ENCODE peak calls at places on chromosomes 1 and 21, in four cellular contexts. U, Z, C and N are unnamed samples.

GRCh38 chr1:207658904-207659485 is 14.1 kb downstream of the CR1L start:
- DNase-seq in U (no peak), Z (no peak), C (no peak), N (no peak)

GRCh38 chr1:37922767-37923550 is 23.9 kb downstream of the INPP5B start:
- DNase-seq in U (no peak), Z (no peak), C (no peak), N (no peak)

GRCh38 chr1:111841189-111841588 is 85.5 kb downstream of the DDX20 start:
- DNase-seq in U (no peak), Z (no peak), C (no peak), N (peak; percentile 12)

GRCh38 chr21:16330340-16331319 is 600.8 kb downstream of the USP25 start:
- DNase-seq in U (no peak), Z (no peak), C (peak; percentile 88), N (peak; percentile 67)

GRCh38 chr1:8754993-8755392 is 62.4 kb downstream of the RERE start:
- DNase-seq in U (no peak), Z (no peak), C (no peak), N (no peak)

GRCh38 chr1:156619582-156619955 is 354 bp downstream of the HAPLN2 start:
- DNase-seq in U (no peak), Z (no peak), C (no peak), N (no peak)

GRCh38 chr1:3319874-3320245 is 134.6 kb upstream of the ARHGEF16 start:
- DNase-seq in U (no peak), Z (no peak), C (peak; percentile 74), N (peak; percentile 52)

GRCh38 chr1:40607921-40608320 is 57.6 kb downstream of the RIMS3 start:
- DNase-seq in U (no peak), Z (no peak), C (no peak), N (no peak)

GRCh38 chr1:117105003-117105402 is 16.5 kb downstream of the TRIM45 start:
- DNase-seq in U (no peak), Z (no peak), C (no peak), N (no peak)

GRCh38 chr21:14741237-14741636 is 195.1 kb upstream of the SAMSN1 start:
- DNase-seq in U (no peak), Z (no peak), C (no peak), N (no peak)

GRCh38 chr1:113536182-113536780 is 146.0 kb downstream of the MAGI3 start:
- DNase-seq in U (no peak), Z (no peak), C (peak; percentile 45), N (no peak)

GRCh38 chr1:237386362-237387143 is 344.6 kb downstream of the RYR2 start:
- DNase-seq in U (no peak), Z (no peak), C (peak; percentile 60), N (no peak)

GRCh38 chr1:10074059-10074854 is 41.5 kb downstream of the UBE4B start:
- DNase-seq in U (peak; percentile 38), Z (no peak), C (peak; percentile 93), N (no peak)

GRCh38 chr1:226429051-226429461 is 21.2 kb upstream of the PARP1 start:
- DNase-seq in U (no peak), Z (no peak), C (no peak), N (no peak)

GRCh38 chr1:223810586-223810985 is 35.2 kb downstream of the TP53BP2 start:
- DNase-seq in U (no peak), Z (no peak), C (no peak), N (no peak)

GRCh38 chr1:7042322-7043231 is 257.3 kb downstream of the CAMTA1 start:
- DNase-seq in U (no peak), Z (no peak), C (peak; percentile 46), N (no peak)

GRCh38 chr1:163094182-163094581 is 25.0 kb downstream of the RGS4 start:
- DNase-seq in U (no peak), Z (no peak), C (no peak), N (no peak)

GRCh38 chr1:77975907-77976306 is 3.0 kb downstream of the FUBP1 start:
- DNase-seq in U (no peak), Z (no peak), C (no peak), N (no peak)

GRCh38 chr1:216223521-216223920 is 199.7 kb downstream of the USH2A start:
- DNase-seq in U (no peak), Z (no peak), C (no peak), N (no peak)

GRCh38 chr1:100360790-100361232 is 8.5 kb downstream of the CDC14A start:
- DNase-seq in U (no peak), Z (no peak), C (peak; percentile 66), N (no peak)

GRCh38 chr1:65372557-65372956 is 47.9 kb upstream of the LEPR start:
- DNase-seq in U (no peak), Z (no peak), C (no peak), N (no peak)

GRCh38 chr1:145964328-145965118 is at the start of the genes ANKRD34A and POLR3GL:
- DNase-seq in U (peak; percentile 95), Z (peak; percentile 95), C (peak; percentile 91), N (peak; percentile 98)

GRCh38 chr1:233668725-233669294 is 54.9 kb downstream of the KCNK1 start:
- DNase-seq in U (no peak), Z (no peak), C (peak; percentile 46), N (no peak)

GRCh38 chr1:228866498-228866897 is 131.2 kb downstream of the RHOU start:
- DNase-seq in U (no peak), Z (no peak), C (peak; percentile 47), N (no peak)

GRCh38 chr1:63602629-63603028 is 9.4 kb downstream of the PGM1 start:
- DNase-seq in U (no peak), Z (no peak), C (no peak), N (no peak)

GRCh38 chr21:35366348-35367085 is 317.4 kb upstream of the RUNX1 start:
- DNase-seq in U (no peak), Z (no peak), C (peak; percentile 96), N (no peak)

GRCh38 chr21:28439852-28440251 is 552.8 kb downstream of the LTN1 start:
- DNase-seq in U (no peak), Z (no peak), C (no peak), N (no peak)

GRCh38 chr1:202007703-202008489 is 2.5 kb upstream of the ELF3 start:
- DNase-seq in U (no peak), Z (peak; percentile 87), C (peak; percentile 49), N (peak; percentile 85)

GRCh38 chr1:154926201-154926600 is 10.3 kb downstream of the PMVK start:
- DNase-seq in U (no peak), Z (no peak), C (no peak), N (no peak)

GRCh38 chr1:154925335-154926170 is 11.0 kb downstream of the PMVK start:
- DNase-seq in U (no peak), Z (no peak), C (no peak), N (no peak)

GRCh38 chr1:154923695-154924094 is 12.8 kb downstream of the PMVK start:
- DNase-seq in U (no peak), Z (no peak), C (no peak), N (no peak)
- H3K36me3 ChIP-seq in U (peaks cover 6% of the 10 kb centered on the region), Z (no peaks in the 10 kb centered on the region), C (peaks cover 7% of the 10 kb centered on the region), N (no peaks in the 10 kb centered on the region)

GRCh38 chr1:19811206-19811851 is 3.8 kb downstream of the RNF186 start:
- DNase-seq in U (peak; percentile 43), Z (peak; percentile 62), C (peak; percentile 74), N (no peak)
- TF ChIP-seq CTCF in U (peak; percentile 40), Z (no peak), C (peak; percentile 75), N (peak; percentile 45)

GRCh38 chr1:20458717-20459116 is 27.3 kb downstream of the CAMK2N1 start:
- DNase-seq in U (no peak), Z (no peak), C (no peak), N (no peak)

GRCh38 chr1:20449736-20450311 is 36.2 kb downstream of the CAMK2N1 start:
- DNase-seq in U (no peak), Z (no peak), C (peak; percentile 13), N (no peak)

GRCh38 chr1:20448626-20449215 is 37.3 kb downstream of the CAMK2N1 start:
- DNase-seq in U (no peak), Z (no peak), C (no peak), N (no peak)

DNA sequence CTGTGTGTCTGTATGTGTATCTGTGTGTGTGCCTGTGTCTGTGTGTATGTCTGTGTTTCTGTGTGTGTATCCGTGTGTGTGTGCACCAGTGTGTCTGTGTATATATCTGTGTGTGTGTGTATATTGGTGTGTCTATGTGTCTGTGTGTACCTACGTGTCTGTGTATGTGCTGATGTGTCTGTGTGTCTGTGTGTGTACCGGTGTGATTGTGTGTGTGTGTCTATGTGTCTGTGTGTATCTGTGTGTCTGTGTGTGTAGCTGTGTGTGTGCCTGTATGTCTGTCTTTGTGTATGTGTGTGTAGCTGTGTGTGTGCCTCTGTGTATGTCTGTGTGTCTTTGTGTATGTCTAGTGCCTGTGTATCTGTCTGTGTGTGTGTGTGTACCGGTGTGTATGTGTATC is 32.0 kb downstream of the CAMK2N1 start:
- DNase-seq in U (no peak), Z (no peak), C (no peak), N (no peak)
- H3K27me3 ChIP-seq in U (no peaks in the 10 kb centered on the region), Z (no peaks in the 10 kb centered on the region), C (peaks cover 40% of the 10 kb centered on the region), N (peaks cover 10% of the 10 kb centered on the region)

GRCh38 chr1:150961756-150962155 is 12.9 kb downstream of the CERS2 start:
- DNase-seq in U (no peak), Z (no peak), C (no peak), N (no peak)
- H3K36me3 ChIP-seq in U (peaks cover 15% of the 10 kb centered on the region), Z (peaks cover 16% of the 10 kb centered on the region), C (peaks cover 60% of the 10 kb centered on the region), N (peaks cover 24% of the 10 kb centered on the region)

GRCh38 chr21:46161180-46161799 is 5.9 kb upstream of the FTCD start:
- DNase-seq in U (peak; percentile 10), Z (peak; percentile 49), C (no peak), N (no peak)
- TF ChIP-seq CTCF in U (no peak), Z (no peak), C (no peak), N (no peak)

DNA sequence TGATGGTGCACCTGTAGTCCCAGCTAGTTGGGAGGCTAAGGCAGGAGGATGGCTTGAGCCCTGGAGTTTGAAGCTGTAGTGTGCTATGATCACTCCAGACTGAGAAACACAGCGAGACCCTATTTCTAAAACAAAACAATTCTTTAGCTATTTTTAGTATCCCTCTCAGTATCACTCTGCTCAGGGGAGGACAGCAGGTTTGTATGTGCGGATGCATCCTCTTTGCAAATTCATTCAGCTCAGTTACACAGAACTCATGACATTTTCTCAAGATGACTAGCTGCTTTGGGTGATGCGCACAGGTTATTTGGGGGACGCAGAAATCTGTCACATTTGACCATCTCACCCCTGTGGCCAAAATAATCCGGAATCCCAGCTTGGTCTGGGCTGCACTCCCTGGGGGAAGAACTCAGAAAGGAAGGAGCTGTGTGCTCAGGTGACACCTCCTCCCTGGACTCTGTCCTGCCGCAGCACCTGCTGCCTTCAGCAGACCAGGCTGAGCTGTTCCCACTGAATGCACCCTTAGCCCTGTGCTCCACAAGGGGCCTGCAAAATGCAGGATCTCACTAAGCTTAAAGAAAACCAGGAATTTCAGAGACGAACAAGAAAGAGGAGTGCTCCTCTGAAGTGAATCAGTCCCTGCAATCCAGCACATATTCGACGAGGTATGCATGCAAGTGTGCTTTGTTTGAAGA is 89.5 kb upstream of the PGBD5 start:
- DNase-seq in U (no peak), Z (no peak), C (no peak), N (no peak)
- H3K27me3 ChIP-seq in U (no peaks in the 10 kb centered on the region), Z (no peaks in the 10 kb centered on the region), C (no peaks in the 10 kb centered on the region), N (no peaks in the 10 kb centered on the region)

DNA sequence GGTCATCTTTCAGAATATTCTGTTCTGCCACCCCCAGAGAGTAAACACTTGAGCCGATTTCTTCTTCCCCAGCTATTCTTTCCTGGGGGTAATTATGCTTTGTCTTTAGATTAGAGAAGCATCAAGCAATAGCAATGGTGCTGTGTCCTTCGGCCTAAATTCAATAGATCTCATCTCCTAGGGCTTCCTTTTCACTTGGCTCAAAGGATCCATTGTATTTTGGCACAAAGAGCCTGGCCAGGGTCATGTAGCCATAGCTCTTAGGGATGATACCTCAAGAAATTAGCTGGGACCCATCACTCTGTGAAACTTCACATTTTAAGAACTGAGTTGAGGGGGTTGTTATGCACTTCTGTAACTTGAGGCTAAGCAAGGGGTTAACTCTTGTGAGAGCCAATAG is 27.0 kb downstream of the MRPS6 start:
- DNase-seq in U (no peak), Z (no peak), C (no peak), N (no peak)
- H3K36me3 ChIP-seq in U (peaks cover 1% of the 10 kb centered on the region), Z (no peaks in the 10 kb centered on the region), C (peaks cover 18% of the 10 kb centered on the region), N (no peaks in the 10 kb centered on the region)